ENCODE peak calls at places on chromosomes 12 and 14, in seven cellular contexts. V is GM23338, Y is GM23248, J is H9, X is neural progenitor cell, L is mesendoderm, Q is neuronal stem cell. B is an unnamed sample.
A peak's percentile ranks its signal among the peaks of the same experiment; 100 is the strongest.

GRCh38 chr12:15534322-15534721 is 212.0 kb downstream of the PTPRO start:
- DNase-seq in V (no peak), Y (peak; percentile 44), J (no peak), X (no peak), L (no peak), Q (no peak), B (no peak)

GRCh38 chr12:47833591-47834012 is 13.9 kb upstream of the HDAC7 start:
- DNase-seq in V (no peak), Y (no peak), J (peak; percentile 27), X (no peak), L (no peak), Q (no peak), B (no peak)

GRCh38 chr14:21069388-21070082 is 569 bp upstream of the ARHGEF40 start:
- DNase-seq in V (peak; percentile 91), Y (peak; percentile 64), J (peak; percentile 79), X (peak; percentile 84), L (peak; percentile 86), Q (peak; percentile 69), B (no peak)

GRCh38 chr12:10618338-10618987 is 5.1 kb upstream of the MAGOHB start:
- DNase-seq in V (no peak), Y (peak; percentile 89), J (no peak), X (no peak), L (no peak), Q (no peak), B (peak; percentile 79)

GRCh38 chr12:44626883-44627282 is 249.2 kb downstream of the NELL2 start:
- DNase-seq in V (no peak), Y (no peak), J (no peak), X (peak; percentile 27), L (no peak), Q (no peak), B (no peak)

GRCh38 chr14:39275395-39275794 is 41.7 kb downstream of the MIA2 start:
- DNase-seq in V (no peak), Y (no peak), J (no peak), X (no peak), L (no peak), Q (no peak), B (no peak)

GRCh38 chr14:77028384-77029246 is at the start of gene IRF2BPL:
- DNase-seq in V (peak; percentile 97), Y (peak; percentile 98), J (peak; percentile 97), X (peak; percentile 98), L (peak; percentile 98), Q (peak; percentile 94), B (peak; percentile 96)

GRCh38 chr14:50381823-50382287 is 14.8 kb downstream of the CDKL1 start:
- DNase-seq in V (no peak), Y (no peak), J (no peak), X (no peak), L (no peak), Q (no peak), B (no peak)

GRCh38 chr12:54398995-54399793 is 14.7 kb upstream of the ZNF385A start:
- DNase-seq in V (peak; percentile 89), Y (peak; percentile 81), J (peak; percentile 94), X (peak; percentile 81), L (peak; percentile 92), Q (peak; percentile 85), B (peak; percentile 72)

GRCh38 chr12:76747245-76747644 is 16.7 kb upstream of the ZDHHC17 start:
- DNase-seq in V (no peak), Y (no peak), J (no peak), X (no peak), L (no peak), Q (no peak), B (no peak)

GRCh38 chr14:63438065-63438757 is 105.0 kb downstream of the PPP2R5E start:
- DNase-seq in V (peak; percentile 36), Y (peak; percentile 94), J (no peak), X (no peak), L (peak; percentile 90), Q (no peak), B (peak; percentile 95)

GRCh38 chr14:92988786-92989755 is 66.1 kb downstream of the CHGA start:
- DNase-seq in V (no peak), Y (no peak), J (no peak), X (no peak), L (no peak), Q (no peak), B (no peak)

GRCh38 chr12:77392467-77392866 is 327.1 kb upstream of the E2F7 start:
- DNase-seq in V (no peak), Y (no peak), J (no peak), X (no peak), L (no peak), Q (no peak), B (no peak)

GRCh38 chr12:28700161-28700560 is 448.9 kb upstream of the FAR2 start:
- DNase-seq in V (no peak), Y (no peak), J (no peak), X (no peak), L (no peak), Q (no peak), B (no peak)

GRCh38 chr14:80215756-80216581 is 4.7 kb upstream of the DIO2 start:
- DNase-seq in V (peak; percentile 19), Y (peak; percentile 57), J (peak; percentile 32), X (peak; percentile 68), L (peak; percentile 62), Q (no peak), B (no peak)

GRCh38 chr14:96086032-96086431 is 46.9 kb downstream of the C14orf132 start:
- DNase-seq in V (no peak), Y (peak; percentile 94), J (no peak), X (no peak), L (peak; percentile 55), Q (no peak), B (peak; percentile 73)

GRCh38 chr12:57846285-57846576 is 298 bp downstream of the CTDSP2 start:
- DNase-seq in V (no peak), Y (no peak), J (no peak), X (no peak), L (peak; percentile 72), Q (no peak), B (no peak)

GRCh38 chr14:93930296-93930988 is 3.3 kb downstream of the FAM181A start:
- DNase-seq in V (no peak), Y (no peak), J (no peak), X (no peak), L (no peak), Q (no peak), B (no peak)

GRCh38 chr14:50039734-50040400 is 76.5 kb downstream of the VCPKMT start:
- DNase-seq in V (no peak), Y (peak; percentile 65), J (no peak), X (no peak), L (peak; percentile 60), Q (no peak), B (peak; percentile 91)

GRCh38 chr12:131223791-131224567 is 270.3 kb downstream of the ADGRD1 start:
- DNase-seq in V (peak; percentile 83), Y (no peak), J (peak; percentile 99), X (no peak), L (peak; percentile 76), Q (no peak), B (no peak)

GRCh38 chr12:69758105-69758504 is 19.4 kb downstream of the RAB3IP start:
- DNase-seq in V (no peak), Y (no peak), J (no peak), X (no peak), L (no peak), Q (no peak), B (no peak)

GRCh38 chr14:33254342-33254741 is 315.7 kb downstream of the NPAS3 start:
- DNase-seq in V (no peak), Y (no peak), J (no peak), X (no peak), L (no peak), Q (no peak), B (no peak)

GRCh38 chr12:86134571-86134970 is 121.6 kb downstream of the MGAT4C start:
- DNase-seq in V (no peak), Y (peak; percentile 5), J (no peak), X (no peak), L (peak; percentile 23), Q (no peak), B (no peak)

GRCh38 chr12:67811437-67812361 is 163.2 kb downstream of the DYRK2 start:
- DNase-seq in V (no peak), Y (peak; percentile 91), J (no peak), X (no peak), L (peak; percentile 56), Q (no peak), B (peak; percentile 92)

GRCh38 chr12:8127138-8127537 is 3.7 kb downstream of the CLEC4A start:
- DNase-seq in V (peak; percentile 16), Y (no peak), J (no peak), X (no peak), L (peak; percentile 45), Q (no peak), B (no peak)

GRCh38 chr14:72513994-72514659 is 379.8 kb downstream of the DPF3 start:
- DNase-seq in V (peak; percentile 77), Y (peak; percentile 81), J (peak; percentile 43), X (peak; percentile 64), L (peak; percentile 46), Q (no peak), B (peak; percentile 29)

GRCh38 chr14:59243174-59243573 is 54.7 kb downstream of the DAAM1 start:
- DNase-seq in V (no peak), Y (no peak), J (no peak), X (no peak), L (no peak), Q (no peak), B (no peak)

GRCh38 chr12:51171884-51172514 is 936 bp downstream of the TFCP2 start:
- DNase-seq in V (peak; percentile 45), Y (peak; percentile 58), J (peak; percentile 18), X (peak; percentile 55), L (peak; percentile 49), Q (no peak), B (peak; percentile 25)

GRCh38 chr12:7694556-7694955 is 1.0 kb downstream of the GDF3 start:
- DNase-seq in V (peak; percentile 75), Y (no peak), J (peak; percentile 48), X (no peak), L (no peak), Q (no peak), B (no peak)

GRCh38 chr12:110657747-110658146 is 31.2 kb downstream of the HVCN1 start:
- DNase-seq in V (no peak), Y (no peak), J (no peak), X (no peak), L (no peak), Q (no peak), B (no peak)
- H3K4me2 ChIP-seq in V (no peak overlapping the region), Y (no peak overlapping the region), J (no peak overlapping the region), X (no peak overlapping the region), L (no peak overlapping the region), Q (no peak overlapping the region), B (no peak overlapping the region)

GRCh38 chr12:95214466-95214865 is 2.8 kb downstream of the FGD6 start:
- DNase-seq in V (no peak), Y (no peak), J (no peak), X (no peak), L (no peak), Q (no peak), B (no peak)
- H3K4me2 ChIP-seq in V (peak overlapping the region; percentile 25), Y (no peak overlapping the region), J (no peak overlapping the region), X (peak overlapping the region; percentile 19), L (no peak overlapping the region), Q (no peak overlapping the region), B (peak overlapping the region; percentile 48)

GRCh38 chr14:35669782-35670181 is 135.8 kb downstream of the INSM2 start:
- DNase-seq in V (no peak), Y (peak; percentile 56), J (no peak), X (no peak), L (no peak), Q (no peak), B (peak; percentile 92)
- H3K4me2 ChIP-seq in V (no peak overlapping the region), Y (no peak overlapping the region), J (no peak overlapping the region), X (no peak overlapping the region), L (no peak overlapping the region), Q (no peak overlapping the region), B (peak overlapping the region; percentile 48)

DNA sequence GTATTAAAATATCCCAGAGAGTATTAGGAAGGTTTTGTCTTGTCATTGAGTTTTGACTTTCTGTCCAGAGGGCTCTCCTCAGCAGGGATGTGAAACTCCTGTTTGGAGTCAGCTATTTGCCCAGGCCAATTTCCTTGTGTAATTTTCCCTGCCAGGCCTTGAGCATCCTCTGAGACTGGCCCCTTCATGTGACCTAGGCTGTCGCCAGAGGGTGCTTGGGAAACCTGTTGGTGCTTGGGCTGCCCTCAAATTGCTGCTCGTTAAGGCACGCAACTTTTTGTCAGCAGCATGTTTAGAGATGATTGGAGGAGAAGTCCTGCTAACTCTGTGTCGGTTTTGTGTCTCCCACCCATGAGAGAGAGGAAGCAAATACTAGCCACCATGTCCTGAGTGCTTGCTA is 39.1 kb downstream of the IQSEC3 start:
- DNase-seq in V (no peak), Y (no peak), J (no peak), X (no peak), L (no peak), Q (no peak), B (no peak)
- H3K4me2 ChIP-seq in V (no peak overlapping the region), Y (no peak overlapping the region), J (no peak overlapping the region), X (no peak overlapping the region), L (no peak overlapping the region), Q (no peak overlapping the region), B (no peak overlapping the region)